ENCODE peak calls at places on chromosomes 2 and 18, in seven cellular contexts. I, A, Q, W, P, Z and K are unnamed samples.

GRCh38 chr18:27838230-27838629 is 338.7 kb downstream of the CDH2 start:
- DNase-seq in W (no peak), Q (no peak), P (peak; percentile 27), A (no peak), Z (peak; percentile 17), I (no peak), K (peak; percentile 72)

GRCh38 chr2:197163755-197164753 is 146.5 kb downstream of the ANKRD44 start:
- DNase-seq in W (no peak), Z (no peak), I (peak; percentile 93), A (no peak), Q (no peak), P (no peak), K (no peak)

GRCh38 chr2:117726747-117727146 is 87.7 kb upstream of the DDX18 start:
- DNase-seq in Q (no peak), Z (no peak), I (no peak), W (no peak), A (no peak), P (no peak), K (no peak)

GRCh38 chr2:227031379-227031778 is 132.6 kb downstream of the COL4A4 start:
- DNase-seq in Z (no peak), W (no peak), P (no peak), I (no peak), Q (no peak), A (no peak), K (no peak)

GRCh38 chr2:215699698-215700407 is 264.0 kb upstream of the FN1 start:
- DNase-seq in Z (no peak), A (no peak), P (no peak), W (no peak), Q (no peak), I (no peak), K (no peak)

GRCh38 chr2:112154246-112155110 is 16.3 kb downstream of the FBLN7 start:
- DNase-seq in I (peak; percentile 65), A (no peak), P (no peak), Q (no peak), Z (no peak), W (no peak), K (no peak)

GRCh38 chr2:167480986-167481309 is 592.7 kb downstream of the XIRP2 start:
- DNase-seq in Z (no peak), Q (no peak), I (no peak), A (no peak), W (no peak), P (no peak), K (no peak)

GRCh38 chr2:206456078-206456769 is 12.9 kb downstream of the ADAM23 start:
- DNase-seq in W (no peak), Z (no peak), I (no peak), Q (no peak), P (no peak), A (peak; percentile 53), K (peak; percentile 8)

GRCh38 chr2:37671013-37671815 is at the start of gene CDC42EP3:
- DNase-seq in Z (no peak), W (peak; percentile 37), A (peak; percentile 81), Q (peak; percentile 89), P (peak; percentile 55), I (peak; percentile 95), K (peak; percentile 85)